ENCODE peak calls at places on chromosomes 12 and 14, in nine cellular contexts. P, Y, X, C, E, R, U, Z and Q are unnamed samples.

GRCh38 chr12:32080435-32080834 is 26.2 kb upstream of the BICD1 start:
- DNase-seq in P (no peak), Y (no peak), X (no peak), C (no peak), E (no peak), R (no peak), U (no peak), Z (no peak), Q (no peak)

GRCh38 chr14:77882631-77883030 is 82.7 kb downstream of the ADCK1 start:
- DNase-seq in P (no peak), Y (peak; percentile 42), X (no peak), C (no peak), E (peak; percentile 71), R (peak; percentile 4), U (no peak), Z (no peak), Q (no peak)

GRCh38 chr14:21106191-21106505 is 5.3 kb downstream of the TMEM253 start:
- DNase-seq in P (no peak), Y (peak; percentile 36), X (no peak), C (no peak), E (no peak), R (no peak), U (no peak), Z (no peak), Q (no peak)

GRCh38 chr12:27814851-27815591 is 35.0 kb upstream of the MANSC4 start:
- DNase-seq in P (no peak), Y (peak; percentile 42), X (no peak), C (no peak), E (no peak), R (no peak), U (no peak), Z (no peak), Q (no peak)

GRCh38 chr12:62683724-62684501 is 217.3 kb downstream of the MON2 start:
- DNase-seq in P (no peak), Y (peak; percentile 97), X (no peak), C (no peak), E (no peak), R (peak; percentile 39), U (no peak), Z (no peak), Q (no peak)

GRCh38 chr12:65925626-65926025 is 101.3 kb downstream of the HMGA2 start:
- DNase-seq in P (no peak), Y (no peak), X (no peak), C (no peak), E (no peak), R (no peak), U (no peak), Z (no peak), Q (no peak)

GRCh38 chr14:28784262-28785021 is 17.9 kb downstream of the FOXG1 start:
- DNase-seq in P (no peak), Y (no peak), X (peak; percentile 10), C (no peak), E (no peak), R (peak; percentile 37), U (no peak), Z (no peak), Q (no peak)

GRCh38 chr14:105532735-105533141 is 6.4 kb downstream of the TMEM121 start:
- DNase-seq in P (no peak), Y (peak; percentile 17), X (no peak), C (peak; percentile 80), E (peak; percentile 76), R (peak; percentile 7), U (no peak), Z (no peak), Q (no peak)

GRCh38 chr12:132513070-132513398 is 23.1 kb downstream of the FBRSL1 start:
- DNase-seq in P (no peak), Y (peak; percentile 38), X (no peak), C (no peak), E (no peak), R (peak; percentile 24), U (no peak), Z (no peak), Q (no peak)

GRCh38 chr12:53748072-53748840 is 3.5 kb downstream of the CISTR start:
- DNase-seq in P (no peak), Y (no peak), X (no peak), C (no peak), E (no peak), R (no peak), U (no peak), Z (no peak), Q (no peak)

GRCh38 chr14:76922599-76922998 is 96.4 kb downstream of the LRRC74A start:
- DNase-seq in P (no peak), Y (peak; percentile 20), X (no peak), C (no peak), E (no peak), R (no peak), U (no peak), Z (no peak), Q (no peak)

GRCh38 chr12:85627584-85627983 is 208.6 kb downstream of the RASSF9 start:
- DNase-seq in P (no peak), Y (no peak), X (no peak), C (no peak), E (no peak), R (peak; percentile 82), U (no peak), Z (no peak), Q (peak; percentile 71)

GRCh38 chr12:12008931-12009611 is 61.7 kb upstream of the BCL2L14 start:
- DNase-seq in P (peak; percentile 74), Y (peak; percentile 25), X (peak; percentile 73), C (no peak), E (no peak), R (peak; percentile 98), U (peak; percentile 48), Z (peak; percentile 71), Q (peak; percentile 88)

GRCh38 chr14:24909523-24910302 is 140.2 kb downstream of the STXBP6 start:
- DNase-seq in P (no peak), Y (no peak), X (no peak), C (no peak), E (no peak), R (no peak), U (no peak), Z (no peak), Q (no peak)

GRCh38 chr14:70698288-70698687 is 56.6 kb downstream of the TTC9 start:
- DNase-seq in P (no peak), Y (peak; percentile 35), X (no peak), C (no peak), E (peak; percentile 52), R (peak; percentile 63), U (no peak), Z (peak; percentile 18), Q (peak; percentile 87)

GRCh38 chr14:103281496-103282231 is 52.4 kb upstream of the EIF5 start:
- DNase-seq in P (no peak), Y (peak; percentile 70), X (peak; percentile 12), C (no peak), E (peak; percentile 77), R (peak; percentile 58), U (no peak), Z (no peak), Q (peak; percentile 63)

GRCh38 chr12:113552760-113553159 is 81.1 kb upstream of the LHX5 start:
- DNase-seq in P (no peak), Y (no peak), X (no peak), C (no peak), E (no peak), R (no peak), U (no peak), Z (no peak), Q (no peak)

GRCh38 chr14:35016568-35016967 is 29.5 kb upstream of the FAM177A1 start:
- DNase-seq in P (no peak), Y (no peak), X (no peak), C (no peak), E (no peak), R (no peak), U (no peak), Z (no peak), Q (no peak)